ENCODE peak calls at places on chromosome 3, in ten cellular contexts. F, P, W, Y, L, A, X, U, R and V are unnamed samples.

GRCh38 chr3:194407423-194407822 is 8.4 kb upstream of the GP5 start:
- DNase-seq in P (peak), A (no peak), L (no peak), R (no peak), U (no peak), X (no peak), F (no peak), Y (no peak), W (no peak), V (no peak)

GRCh38 chr3:192422998-192423349 is 304.4 kb downstream of the FGF12 start:
- DNase-seq in L (no peak), R (no peak), P (no peak), F (no peak), Y (no peak), U (no peak), W (no peak), X (no peak), A (no peak), V (no peak)

GRCh38 chr3:46871222-46871621 is 6.3 kb upstream of the PTH1R start:
- DNase-seq in F (no peak), U (no peak), X (no peak), Y (no peak), L (no peak), A (no peak), P (no peak), W (no peak), R (no peak), V (no peak)

GRCh38 chr3:27105904-27106303 is 263.3 kb downstream of the NEK10 start:
- DNase-seq in P (no peak), F (peak), X (no peak), U (no peak), W (no peak), Y (peak), L (no peak), A (no peak), R (no peak), V (no peak)

GRCh38 chr3:5095879-5096278 is 26.2 kb upstream of the ARL8B start:
- DNase-seq in F (no peak), A (no peak), X (peak), L (peak), P (peak), R (no peak), U (peak), Y (no peak), W (peak), V (no peak)

GRCh38 chr3:66297917-66298316 is 77.1 kb downstream of the SLC25A26 start:
- DNase-seq in R (no peak), A (no peak), P (peak), U (no peak), X (no peak), Y (no peak), F (no peak), W (no peak), L (no peak), V (no peak)

GRCh38 chr3:23999012-23999641 is 54.0 kb downstream of the NR1D2 start:
- DNase-seq in R (no peak), A (peak), U (peak), X (peak), L (peak), F (peak), Y (peak), P (peak), W (peak), V (peak)

GRCh38 chr3:52085883-52086282 is 29.5 kb upstream of the DUSP7 start:
- DNase-seq in L (no peak), A (no peak), U (no peak), W (no peak), F (no peak), P (no peak), Y (no peak), X (no peak), R (no peak), V (no peak)

GRCh38 chr3:119227064-119227850 is 13.4 kb downstream of the B4GALT4 start:
- DNase-seq in F (no peak), R (no peak), W (no peak), U (no peak), L (no peak), X (no peak), A (no peak), Y (no peak), P (no peak), V (no peak)

GRCh38 chr3:120470870-120471269 is 20.1 kb upstream of the FSTL1 start:
- DNase-seq in L (peak), P (no peak), U (no peak), X (peak), A (no peak), R (no peak), Y (no peak), W (no peak), F (no peak), V (no peak)

GRCh38 chr3:149603126-149604074 is 54.4 kb downstream of the WWTR1 start:
- DNase-seq in X (no peak), P (peak), Y (peak), W (no peak), F (no peak), U (no peak), L (no peak), A (no peak), R (no peak), V (no peak)

GRCh38 chr3:10184250-10184649 is 19.5 kb downstream of the IRAK2 start:
- DNase-seq in A (no peak), X (no peak), U (no peak), Y (no peak), R (no peak), L (no peak), W (no peak), F (no peak), P (no peak), V (no peak)

GRCh38 chr3:10178892-10179291 is 14.2 kb downstream of the IRAK2 start:
- DNase-seq in A (no peak), P (no peak), X (no peak), L (no peak), F (no peak), U (peak), Y (no peak), W (no peak), R (no peak), V (no peak)

GRCh38 chr3:10182950-10183349 is 18.2 kb downstream of the IRAK2 start:
- DNase-seq in F (no peak), W (no peak), R (no peak), P (no peak), U (no peak), Y (no peak), L (no peak), X (no peak), A (no peak), V (no peak)

GRCh38 chr3:10177737-10178136 is 13.0 kb downstream of the IRAK2 start:
- DNase-seq in F (no peak), P (no peak), L (no peak), R (no peak), X (no peak), W (no peak), U (no peak), Y (no peak), A (no peak), V (no peak)

GRCh38 chr3:10180738-10181295 is 16.1 kb downstream of the IRAK2 start:
- DNase-seq in W (no peak), A (no peak), L (no peak), Y (no peak), F (no peak), X (no peak), R (no peak), U (no peak), P (no peak), V (no peak)
- H3K4me3 ChIP-seq in W (no peak), A (no peak), L (no peak), Y (no peak), F (no peak), X (no peak), R (no peak), U (no peak), P (no peak), V (no peak)

DNA sequence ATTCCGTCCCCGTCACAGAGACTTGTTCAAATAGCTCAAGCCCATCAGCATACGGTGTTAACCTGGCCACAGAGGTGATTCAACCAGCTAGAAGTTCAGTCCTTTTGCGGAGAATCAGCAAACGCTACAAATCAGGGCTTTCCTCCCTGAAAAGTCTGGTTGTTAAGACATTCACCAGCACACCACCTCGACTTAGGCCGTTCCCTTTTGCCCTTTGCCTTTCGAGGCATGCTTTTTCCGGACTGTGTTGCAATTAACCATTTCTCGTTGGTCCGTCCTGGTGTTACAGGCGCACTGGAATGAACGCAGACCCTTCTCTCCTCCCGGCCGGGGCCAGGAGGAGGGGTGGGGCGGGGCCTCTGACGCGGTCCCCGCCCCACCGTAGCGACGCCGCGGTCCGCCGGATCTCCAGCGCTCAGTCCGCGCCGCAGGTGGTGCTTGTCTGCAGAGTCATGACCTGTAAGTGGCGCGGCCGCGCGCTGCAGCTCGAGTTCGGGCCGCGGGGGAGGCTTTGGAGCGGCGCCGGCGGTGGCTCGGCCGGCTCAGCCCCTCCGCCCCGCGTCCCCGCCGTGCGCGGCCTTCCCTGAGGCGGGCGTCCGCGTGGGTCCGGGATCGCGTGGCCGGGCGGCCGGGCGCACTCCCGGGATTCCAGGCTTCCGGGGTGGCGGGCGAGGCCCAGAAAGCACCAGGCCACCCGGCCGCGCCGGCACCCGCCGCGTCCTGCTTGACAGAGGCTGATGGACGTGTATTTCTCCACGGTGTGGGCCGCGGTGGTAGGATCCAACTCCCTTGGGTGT is at the start of gene NIT2:
- DNase-seq in X (peak), Y (peak), L (peak), P (peak), R (peak), W (peak), U (peak), F (peak), A (peak), V (peak)
- TF ChIP-seq POLR2A in X (no peak), Y (peak), L (peak), P (no peak), R (no peak), W (no peak), U (no peak), F (no peak), A (peak), V (peak)

GRCh38 chr3:140207541-140207940 is 272.6 kb downstream of the CLSTN2 start:
- DNase-seq in Y (no peak), F (no peak), W (no peak), L (no peak), R (peak), P (no peak), A (no peak), X (no peak), U (no peak), V (no peak)

GRCh38 chr3:140205598-140205997 is 270.6 kb downstream of the CLSTN2 start:
- DNase-seq in A (no peak), U (no peak), L (no peak), R (peak), F (no peak), X (no peak), P (no peak), Y (no peak), W (no peak), V (no peak)

GRCh38 chr3:140204271-140204984 is 269.4 kb downstream of the CLSTN2 start:
- DNase-seq in P (no peak), U (no peak), R (peak), F (no peak), L (no peak), Y (no peak), A (no peak), W (no peak), X (no peak), V (no peak)

GRCh38 chr3:140203510-140203909 is 268.5 kb downstream of the CLSTN2 start:
- DNase-seq in L (no peak), F (no peak), R (peak), Y (no peak), A (no peak), U (no peak), P (no peak), X (no peak), W (no peak), V (no peak)

GRCh38 chr3:140206196-140207040 is 271.4 kb downstream of the CLSTN2 start:
- DNase-seq in W (no peak), R (peak), A (no peak), L (no peak), U (peak), X (no peak), F (no peak), P (peak), Y (no peak), V (no peak)
- TF ChIP-seq CTCF in W (no peak), R (no peak), A (no peak), L (no peak), U (no peak), X (no peak), F (no peak), P (no peak), Y (no peak), V (no peak)

GRCh38 chr3:13020159-13020558 is 53.1 kb downstream of the IQSEC1 start:
- DNase-seq in X (peak), Y (no peak), W (no peak), A (no peak), P (no peak), L (no peak), R (no peak), U (no peak), F (no peak), V (no peak)

GRCh38 chr3:13021141-13021933 is 51.9 kb downstream of the IQSEC1 start:
- DNase-seq in F (no peak), X (peak), U (no peak), L (no peak), W (no peak), P (no peak), A (no peak), R (no peak), Y (no peak), V (no peak)

GRCh38 chr3:13018561-13019242 is 54.5 kb downstream of the IQSEC1 start:
- DNase-seq in P (no peak), Y (no peak), U (no peak), A (no peak), X (no peak), R (no peak), F (peak), W (no peak), L (no peak), V (peak)

GRCh38 chr3:13019243-13019701 is 54.0 kb downstream of the IQSEC1 start:
- DNase-seq in W (no peak), Y (no peak), U (no peak), X (peak), F (no peak), P (peak), L (no peak), R (no peak), A (no peak), V (peak)

DNA sequence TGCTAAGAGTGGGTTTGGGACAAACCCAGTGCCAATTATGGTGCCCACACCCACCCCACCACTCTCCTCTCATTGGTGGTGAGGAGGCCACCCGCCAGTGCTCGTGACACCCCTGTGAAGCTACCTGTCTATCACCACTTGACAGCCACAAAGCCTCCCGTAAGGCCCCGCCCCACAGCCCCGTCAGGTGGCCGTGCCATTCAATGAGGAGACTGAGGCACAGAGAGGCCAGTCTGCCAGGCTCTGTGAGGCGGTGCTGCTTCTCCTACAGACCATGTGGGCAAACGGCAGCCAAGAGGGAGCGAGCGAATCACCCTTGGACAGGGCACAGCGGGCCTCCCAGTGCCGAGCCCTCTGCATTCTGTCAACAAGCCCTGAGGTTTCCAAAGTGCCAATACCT is 53.5 kb downstream of the IQSEC1 start:
- DNase-seq in Y (no peak), P (no peak), A (no peak), F (no peak), U (no peak), X (peak), W (no peak), R (no peak), L (no peak), V (no peak)
- H3K4me3 ChIP-seq in Y (no peak), P (no peak), A (peak), F (no peak), U (no peak), X (no peak), W (no peak), R (peak), L (no peak), V (no peak)

GRCh38 chr3:25782636-25782937 is 656 bp downstream of the NGLY1 start:
- DNase-seq in Y (no peak), R (no peak), F (no peak), A (no peak), L (no peak), P (no peak), W (no peak), X (no peak), U (no peak), V (no peak)

GRCh38 chr3:25783661-25784512 is 644 bp upstream of the NGLY1 start:
- DNase-seq in U (peak), X (peak), P (peak), L (peak), Y (peak), R (no peak), A (no peak), F (no peak), W (peak), V (peak)

GRCh38 chr3:25781758-25782594 is 1.3 kb downstream of the NGLY1 start:
- DNase-seq in P (no peak), R (no peak), W (no peak), A (no peak), Y (no peak), L (no peak), F (no peak), U (no peak), X (no peak), V (no peak)

GRCh38 chr3:25781145-25781757 is 2.0 kb downstream of the NGLY1 start:
- DNase-seq in A (no peak), R (no peak), P (no peak), W (no peak), Y (no peak), L (no peak), U (no peak), F (no peak), X (no peak), V (no peak)

GRCh38 chr3:25782938-25783660 is at the start of gene NGLY1:
- DNase-seq in A (peak), P (peak), R (peak), F (peak), U (peak), Y (peak), L (peak), W (peak), X (peak), V (peak)
- TF ChIP-seq POLR2A in A (peak), P (peak), R (peak), F (peak), U (peak), Y (peak), L (peak), W (no peak), X (peak), V (peak)